ENCODE peak calls at places on chromosomes 11 and 22, in four cellular contexts. V is HepG2, R is HL-60, H is K562. P is an unnamed sample.

GRCh38 chr11:60305906-60306619 is 21.0 kb upstream of the MS4A6E start:
- DNase-seq in V (no peak), R (no peak), H (no peak), P (no peak)

GRCh38 chr22:49718396-49718795 is 109.3 kb downstream of the BRD1 start:
- DNase-seq in V (no peak), R (no peak), H (no peak), P (no peak)

GRCh38 chr22:23775779-23776375 is 3.2 kb downstream of the MMP11 start:
- DNase-seq in V (no peak), R (no peak), H (no peak), P (no peak)

GRCh38 chr11:3014314-3014938 is 22.3 kb upstream of the NAP1L4 start:
- DNase-seq in V (no peak), R (no peak), H (no peak), P (no peak)

GRCh38 chr11:47858169-47858543 is 10.0 kb upstream of the NUP160 start:
- DNase-seq in V (no peak), R (no peak), H (no peak), P (no peak)

GRCh38 chr22:46060292-46061123 is 83.5 kb upstream of the WNT7B start:
- DNase-seq in V (no peak), R (no peak), H (no peak), P (no peak)

GRCh38 chr11:128522943-128523518 is 64.3 kb downstream of the ETS1 start:
- DNase-seq in V (no peak), R (no peak), H (no peak), P (no peak)

GRCh38 chr22:29202231-29203192 is 3.2 kb upstream of the EMID1 start:
- DNase-seq in V (peak), R (peak), H (peak), P (peak)

GRCh38 chr11:3156661-3157311 is 8.3 kb downstream of the OSBPL5 start:
- DNase-seq in V (no peak), R (peak), H (no peak), P (no peak)

GRCh38 chr22:49026476-49027121 is 801.1 kb downstream of the BRD1 start:
- DNase-seq in V (no peak), R (no peak), H (no peak), P (no peak)

DNA sequence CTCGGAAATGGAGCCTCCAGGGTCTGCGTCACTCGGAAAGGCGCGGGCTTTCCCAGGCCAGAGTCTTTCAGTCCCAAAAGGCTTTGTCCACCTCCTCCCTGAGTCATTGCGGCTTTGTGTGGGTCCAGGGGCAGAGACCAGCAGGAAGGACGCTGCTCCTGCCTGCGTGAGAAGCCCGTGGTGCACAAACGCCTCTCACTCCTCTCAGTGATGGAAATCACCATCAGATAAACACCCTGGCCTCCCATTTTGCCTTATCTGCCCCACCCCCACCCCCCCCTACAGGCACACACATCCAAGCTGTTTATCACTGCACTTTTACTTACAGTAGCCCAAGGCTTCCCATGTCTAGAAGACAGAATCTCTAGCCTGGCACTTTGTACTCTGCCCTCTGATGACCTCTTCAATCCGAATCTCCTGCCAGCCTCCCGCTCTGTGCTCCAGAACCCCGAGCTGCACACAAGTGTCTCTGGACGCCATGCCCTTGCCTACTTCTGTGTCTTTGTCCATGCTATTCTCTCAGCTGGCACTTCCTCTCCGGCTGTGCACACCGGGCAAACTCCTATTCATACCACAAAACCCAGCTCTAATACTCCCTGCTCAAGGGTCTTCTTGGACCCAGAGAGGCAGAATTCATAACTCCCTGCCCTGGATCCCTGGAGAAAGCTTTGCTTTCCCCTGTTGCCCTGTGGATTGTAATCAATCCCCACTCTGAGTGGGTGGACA is 954.6 kb downstream of the TBC1D22A start:
- DNase-seq in V (no peak), R (no peak), H (peak), P (no peak)
- TF ChIP-seq GABPA in V (no peak), R (no peak), H (no peak), P (no peak)

DNA sequence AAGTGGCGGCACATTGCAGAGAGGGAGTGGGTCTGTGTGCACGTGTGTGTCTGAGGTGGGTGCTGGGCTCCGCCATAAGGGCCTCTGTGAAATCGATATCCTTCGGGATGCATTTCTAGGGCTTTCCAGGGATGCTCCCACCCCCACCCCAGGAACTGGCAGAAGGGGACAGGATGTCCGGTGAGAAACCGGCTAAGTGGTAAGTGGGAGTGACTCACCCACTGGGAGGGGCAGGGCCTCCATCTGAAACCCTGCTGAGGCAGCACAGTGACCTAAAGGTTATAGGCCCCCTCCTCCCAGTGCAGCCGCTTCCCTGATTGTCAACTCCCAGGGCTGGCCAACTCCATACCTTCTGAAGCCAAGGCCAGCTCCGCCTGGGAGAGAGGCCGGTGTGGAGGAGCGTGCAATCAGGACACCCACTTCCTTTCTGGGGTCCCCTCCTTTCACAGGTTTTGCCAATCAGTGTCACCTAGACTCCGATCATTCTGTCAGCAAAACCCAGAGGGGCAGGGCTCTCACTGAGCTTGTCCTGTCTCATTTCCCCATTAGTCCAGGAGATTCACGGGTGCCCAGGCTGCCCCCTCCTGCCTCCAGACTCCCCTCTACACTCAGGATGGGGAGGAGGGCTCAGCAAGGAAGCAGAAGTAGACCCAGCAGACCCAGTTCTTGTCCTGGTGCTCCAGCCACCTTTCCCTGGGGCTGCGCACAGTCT is 44.5 kb downstream of the NECTIN1 start:
- DNase-seq in V (peak), R (no peak), H (peak), P (no peak)
- TF ChIP-seq GABPA in V (peak), R (no peak), H (peak), P (no peak)

DNA sequence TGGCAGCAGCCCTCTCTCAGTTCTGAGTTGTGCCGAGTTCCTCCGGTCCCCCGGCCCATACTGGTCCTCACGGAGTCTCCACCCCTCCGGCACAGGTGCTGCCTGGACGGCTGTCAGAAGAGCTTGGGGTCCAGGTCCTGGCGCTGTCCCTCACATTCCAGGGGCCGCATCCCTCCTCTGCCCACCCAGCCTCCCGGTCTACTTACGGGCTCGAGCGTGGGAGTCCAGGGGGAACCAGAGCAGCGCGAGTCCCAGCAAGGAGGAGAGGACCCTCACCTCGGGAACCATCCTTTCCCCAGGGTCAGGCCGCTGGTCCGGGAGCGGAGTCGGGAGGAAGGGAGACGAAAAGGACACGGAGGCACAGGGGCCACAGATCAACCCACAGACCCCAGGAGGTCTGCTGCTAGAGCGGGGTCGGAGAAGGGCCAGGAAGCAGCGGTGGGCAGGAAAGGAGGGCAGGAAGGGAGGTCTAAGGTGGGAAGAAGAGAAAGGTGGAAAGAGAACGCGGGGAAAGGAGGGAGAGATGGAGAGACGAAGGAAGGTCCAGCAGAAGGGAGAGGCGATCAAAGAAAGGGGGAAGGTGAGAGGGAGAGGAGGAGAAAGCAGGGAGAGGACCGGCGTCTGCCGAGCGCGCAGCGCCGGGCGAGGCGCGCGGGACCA is 495 bp downstream of the CHRDL2 start:
- DNase-seq in V (no peak), R (no peak), H (no peak), P (no peak)
- TF ChIP-seq GABPA in V (no peak), R (no peak), H (no peak), P (no peak)

GRCh38 chr11:14422052-14422813 is 63.2 kb upstream of the RRAS2 start:
- DNase-seq in V (peak), R (no peak), H (peak), P (no peak)

GRCh38 chr11:14417975-14418374 is 59.0 kb upstream of the RRAS2 start:
- DNase-seq in V (no peak), R (no peak), H (no peak), P (no peak)

GRCh38 chr11:14420223-14420622 is 61.2 kb upstream of the RRAS2 start:
- DNase-seq in V (no peak), R (no peak), H (no peak), P (no peak)

GRCh38 chr11:14417186-14417585 is 58.2 kb upstream of the RRAS2 start:
- DNase-seq in V (no peak), R (no peak), H (no peak), P (no peak)

DNA sequence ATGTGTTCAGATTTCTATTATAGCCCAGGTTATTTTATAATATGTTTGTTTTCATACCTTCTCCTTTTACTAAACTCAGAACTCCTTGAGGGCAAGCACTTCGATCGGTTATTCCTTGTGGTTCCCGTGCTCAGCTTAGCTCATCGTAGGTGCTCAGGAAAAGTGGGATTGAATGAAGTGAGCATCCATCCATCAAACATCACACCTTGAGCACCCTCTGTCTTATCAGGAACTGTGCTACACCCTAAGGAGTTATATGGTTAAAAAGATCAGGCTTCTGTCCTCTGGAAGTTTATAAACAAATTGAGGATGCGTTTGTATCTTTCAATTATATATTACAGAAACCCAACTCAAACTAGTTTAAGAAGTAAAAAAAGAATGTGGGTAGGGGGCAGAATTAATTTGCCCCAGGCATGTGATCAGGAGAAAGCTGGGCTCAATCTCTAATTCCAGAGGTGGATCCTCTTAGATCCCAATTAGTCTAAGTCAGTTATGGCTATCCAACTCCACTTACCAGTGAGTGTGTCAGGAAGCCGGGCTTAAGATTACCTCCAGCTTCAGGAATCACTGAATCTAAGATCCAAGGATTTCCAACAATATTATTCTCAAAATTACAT is 59.9 kb upstream of the RRAS2 start:
- DNase-seq in V (peak), R (no peak), H (peak), P (no peak)
- TF ChIP-seq GABPA in V (no peak), R (no peak), H (no peak), P (no peak)

DNA sequence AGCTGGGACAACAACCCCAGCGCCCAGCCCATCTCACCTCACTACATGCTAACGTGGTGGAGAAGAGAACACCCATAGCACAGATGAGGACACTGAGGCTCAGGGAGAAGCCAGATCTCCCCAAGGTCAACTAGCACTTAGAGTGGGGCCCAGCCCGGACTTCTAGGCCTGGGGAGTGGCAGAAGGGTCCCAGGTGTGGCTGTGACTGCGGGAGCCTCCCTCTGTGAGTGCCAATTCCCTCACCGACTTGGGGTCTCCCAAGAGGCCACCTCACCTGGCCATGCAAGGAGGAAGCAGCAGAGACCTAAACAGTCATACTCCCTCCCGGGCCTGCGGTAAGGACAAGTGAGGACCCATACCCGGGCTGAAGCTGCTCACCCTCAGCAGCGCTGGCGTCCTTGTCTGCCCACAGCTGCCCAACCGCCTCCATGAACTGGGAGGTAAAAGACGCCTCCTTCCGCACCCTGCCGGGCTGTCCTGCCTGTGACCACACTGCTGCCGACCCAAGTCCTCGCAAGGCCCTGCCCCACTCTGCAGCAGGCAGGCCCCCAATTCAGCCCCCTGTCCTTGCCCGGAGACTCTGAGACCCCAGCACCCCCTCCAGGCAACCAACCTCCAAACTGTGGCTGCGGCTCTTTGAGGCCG is 93.2 kb upstream of the RTL6 start:
- DNase-seq in V (no peak), R (no peak), H (no peak), P (no peak)
- TF ChIP-seq GABPA in V (no peak), R (no peak), H (no peak), P (no peak)

GRCh38 chr11:96156379-96156722 is 186.6 kb downstream of the MAML2 start:
- DNase-seq in V (no peak), R (peak), H (no peak), P (no peak)
- TF ChIP-seq GABPA in V (no peak), R (no peak), H (no peak), P (no peak)

GRCh38 chr22:44464000-44464399 is 34.0 kb downstream of the RTL6 start:
- DNase-seq in V (no peak), R (no peak), H (no peak), P (no peak)
- TF ChIP-seq GABPA in V (no peak), R (no peak), H (no peak), P (no peak)

GRCh38 chr11:96021901-96022650 is 98.2 kb upstream of the MTMR2 start:
- DNase-seq in V (no peak), R (no peak), H (no peak), P (no peak)
- TF ChIP-seq GABPA in V (no peak), R (no peak), H (no peak), P (no peak)

GRCh38 chr11:8613036-8613435 is 19.0 kb upstream of the STK33 start:
- DNase-seq in V (no peak), R (no peak), H (no peak), P (no peak)

GRCh38 chr11:8612522-8612921 is 18.5 kb upstream of the STK33 start:
- DNase-seq in V (no peak), R (no peak), H (no peak), P (no peak)

GRCh38 chr11:8605956-8606355 is 11.9 kb upstream of the STK33 start:
- DNase-seq in V (no peak), R (no peak), H (no peak), P (no peak)

GRCh38 chr11:8610532-8611116 is 16.6 kb upstream of the STK33 start:
- DNase-seq in V (no peak), R (no peak), H (no peak), P (no peak)

DNA sequence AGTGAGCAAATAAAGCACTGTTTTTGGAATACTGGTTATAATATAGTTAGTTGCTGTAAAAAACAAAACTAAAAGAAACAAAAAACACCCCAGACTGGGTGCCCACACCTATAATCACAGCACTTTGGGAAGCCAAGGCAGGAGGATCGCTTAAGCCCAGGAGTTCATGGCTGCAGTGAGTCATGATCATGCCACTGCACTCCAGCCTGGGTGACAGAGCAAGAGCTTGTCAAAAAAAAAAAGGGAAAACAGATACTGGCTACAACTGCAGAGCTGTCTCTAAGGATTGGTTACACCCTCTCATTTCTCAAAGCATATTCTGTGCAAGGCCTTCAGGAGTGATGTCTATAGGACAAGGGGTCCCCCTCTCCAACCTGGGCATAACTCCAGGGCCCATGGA is 14.6 kb upstream of the STK33 start:
- DNase-seq in V (no peak), R (no peak), H (no peak), P (no peak)
- TF ChIP-seq GABPA in V (no peak), R (no peak), H (no peak), P (no peak)